ENCODE peak calls at places on chromosomes 16 and 17, in six cellular contexts. D is EL, U is NCI-H1105, S is Caki2, X is GM04503, H is T-helper 2 cell. N is an unnamed sample.
A peak's percentile ranks its signal among the peaks of the same experiment; 100 is the strongest.

GRCh38 chr17:29388937-29389336 is 1.2 kb upstream of the TAOK1 start:
- DNase-seq in D (no peak), U (no peak), S (no peak), X (no peak), H (no peak), N (no peak)

GRCh38 chr16:72455743-72456659 is 284.0 kb upstream of the PMFBP1 start:
- DNase-seq in D (no peak), U (no peak), S (no peak), X (no peak), H (no peak), N (no peak)

GRCh38 chr17:13518271-13519000 is 83.3 kb downstream of the HS3ST3A1 start:
- DNase-seq in D (peak; percentile 27), U (no peak), S (no peak), X (peak; percentile 73), H (no peak), N (peak; percentile 51)

GRCh38 chr17:44176257-44176656 is 5.8 kb downstream of the ASB16 start:
- DNase-seq in D (no peak), U (no peak), S (no peak), X (no peak), H (no peak), N (no peak)

GRCh38 chr17:49989518-49989880 is 5.5 kb downstream of the DLX3 start:
- DNase-seq in D (no peak), U (no peak), S (no peak), X (no peak), H (no peak), N (no peak)

GRCh38 chr16:29925173-29925804 is 737 bp downstream of the KCTD13 start:
- DNase-seq in D (peak; percentile 12), U (no peak), S (no peak), X (no peak), H (no peak), N (peak; percentile 28)

GRCh38 chr17:13631541-13631940 is 29.8 kb upstream of the HS3ST3A1 start:
- DNase-seq in D (no peak), U (no peak), S (no peak), X (no peak), H (no peak), N (no peak)

GRCh38 chr17:36947922-36948716 is 635 bp upstream of the AATF start:
- DNase-seq in D (no peak), U (peak; percentile 66), S (peak; percentile 27), X (peak; percentile 16), H (no peak), N (no peak)

GRCh38 chr16:17224859-17225258 is 245.9 kb downstream of the XYLT1 start:
- DNase-seq in D (peak; percentile 55), U (peak; percentile 9), S (no peak), X (peak; percentile 65), H (no peak), N (peak; percentile 76)

GRCh38 chr17:19409509-19409908 is 1.5 kb upstream of the RNF112 start:
- DNase-seq in D (peak; percentile 92), U (no peak), S (no peak), X (peak; percentile 33), H (no peak), N (peak; percentile 71)

GRCh38 chr16:24188751-24189318 is 67.3 kb upstream of the CACNG3 start:
- DNase-seq in D (no peak), U (no peak), S (no peak), X (no peak), H (no peak), N (no peak)

GRCh38 chr17:47239663-47240374 is 13.8 kb upstream of the ITGB3 start:
- DNase-seq in D (peak; percentile 100), U (peak; percentile 25), S (peak; percentile 97), X (peak; percentile 98), H (no peak), N (peak; percentile 87)

GRCh38 chr17:882827-883585 is 96.6 kb downstream of the NXN start:
- DNase-seq in D (peak; percentile 32), U (no peak), S (peak; percentile 46), X (no peak), H (no peak), N (peak; percentile 28)

GRCh38 chr17:50059256-50059655 is 3.3 kb downstream of the ITGA3 start:
- DNase-seq in D (no peak), U (no peak), S (no peak), X (no peak), H (no peak), N (no peak)

GRCh38 chr16:80006175-80006895 is 405.8 kb upstream of the MAF start:
- DNase-seq in D (peak; percentile 14), U (no peak), S (peak; percentile 45), X (no peak), H (no peak), N (peak; percentile 58)

GRCh38 chr17:39750131-39751015 is 12.6 kb downstream of the GRB7 start:
- DNase-seq in D (no peak), U (no peak), S (peak; percentile 50), X (no peak), H (no peak), N (no peak)

GRCh38 chr17:61514491-61514890 is 62.3 kb downstream of the TBX4 start:
- DNase-seq in D (no peak), U (no peak), S (no peak), X (no peak), H (no peak), N (no peak)

GRCh38 chr17:79843917-79844815 is 4.9 kb upstream of the CBX4 start:
- DNase-seq in D (peak; percentile 65), U (no peak), S (peak; percentile 72), X (no peak), H (no peak), N (peak; percentile 92)

GRCh38 chr17:81459864-81460263 is 52.7 kb downstream of the ACTG1 start:
- DNase-seq in D (no peak), U (no peak), S (no peak), X (no peak), H (no peak), N (no peak)

GRCh38 chr17:71959129-71959528 is 161.7 kb upstream of the SOX9 start:
- DNase-seq in D (peak; percentile 25), U (no peak), S (no peak), X (no peak), H (no peak), N (peak; percentile 34)

GRCh38 chr17:41625602-41626001 is 1.2 kb upstream of the KRT17 start:
- DNase-seq in D (no peak), U (no peak), S (no peak), X (no peak), H (no peak), N (no peak)

GRCh38 chr17:14871921-14872320 is 393.2 kb downstream of the PMP22 start:
- DNase-seq in D (peak; percentile 25), U (no peak), S (no peak), X (no peak), H (no peak), N (peak; percentile 24)

GRCh38 chr17:34826332-34826731 is 134.9 kb downstream of the CCT6B start:
- DNase-seq in D (peak; percentile 85), U (no peak), S (peak; percentile 21), X (no peak), H (no peak), N (peak; percentile 24)

GRCh38 chr16:8655184-8655717 is 19.2 kb upstream of the ABAT start:
- DNase-seq in D (peak; percentile 44), U (peak; percentile 12), S (no peak), X (no peak), H (no peak), N (peak; percentile 32)

GRCh38 chr17:58330997-58331814 is 2.6 kb upstream of the TSPOAP1 start:
- DNase-seq in D (no peak), U (no peak), S (no peak), X (no peak), H (peak; percentile 54), N (no peak)

GRCh38 chr16:79758615-79759346 is 158.2 kb upstream of the MAF start:
- DNase-seq in D (no peak), U (no peak), S (peak; percentile 43), X (no peak), H (no peak), N (no peak)

GRCh38 chr17:59829217-59830006 is 63.3 kb downstream of the TUBD1 start:
- DNase-seq in D (peak; percentile 99), U (no peak), S (peak; percentile 99), X (peak; percentile 99), H (no peak), N (peak; percentile 73)

GRCh38 chr16:79847101-79847500 is 246.6 kb upstream of the MAF start:
- DNase-seq in D (no peak), U (no peak), S (no peak), X (no peak), H (no peak), N (no peak)

GRCh38 chr16:23182675-23183485 is at the start of gene SCNN1G:
- DNase-seq in D (peak; percentile 7), U (peak; percentile 6), S (peak; percentile 23), X (no peak), H (no peak), N (peak; percentile 21)

GRCh38 chr16:27768651-27769270 is 218.8 kb downstream of the KATNIP start:
- DNase-seq in D (no peak), U (no peak), S (no peak), X (no peak), H (no peak), N (no peak)

GRCh38 chr16:13772782-13773181 is 147.2 kb upstream of the ERCC4 start:
- DNase-seq in D (no peak), U (no peak), S (no peak), X (no peak), H (no peak), N (no peak)

GRCh38 chr17:73203135-73203787 is 10.4 kb downstream of the COG1 start:
- DNase-seq in D (no peak), U (no peak), S (no peak), X (no peak), H (no peak), N (no peak)

GRCh38 chr16:68802190-68802589 is 41.1 kb upstream of the TANGO6 start:
- DNase-seq in D (peak; percentile 76), U (no peak), S (no peak), X (no peak), H (no peak), N (peak; percentile 40)

GRCh38 chr17:62708587-62708986 is 81.1 kb downstream of the MRC2 start:
- DNase-seq in D (no peak), U (no peak), S (no peak), X (no peak), H (no peak), N (no peak)

GRCh38 chr17:82237083-82237745 is 8.4 kb downstream of the SLC16A3 start:
- DNase-seq in D (no peak), U (no peak), S (no peak), X (no peak), H (no peak), N (no peak)

GRCh38 chr17:8287651-8288335 is 677 bp upstream of the RANGRF start:
- DNase-seq in D (peak; percentile 24), U (no peak), S (no peak), X (no peak), H (no peak), N (no peak)

GRCh38 chr17:43908111-43908721 is 880 bp upstream of the MPP2 start:
- DNase-seq in D (peak; percentile 80), U (peak; percentile 11), S (no peak), X (no peak), H (peak; percentile 33), N (peak; percentile 92)

GRCh38 chr16:84868829-84869457 is 49.2 kb downstream of the CRISPLD2 start:
- DNase-seq in D (no peak), U (no peak), S (no peak), X (no peak), H (no peak), N (no peak)

N was measured in AG20443.